ENCODE peak calls at places on chromosomes 6 and 20, in four cellular contexts. H is H9, M is IMR-90, T is trophoblast cell. D is an unnamed sample.

GRCh38 chr20:47133809-47134456 is 222.6 kb downstream of the ZMYND8 start:
- DNase-seq in H (no peak), M (peak), T (peak), D (peak)

GRCh38 chr6:167227984-167228383 is 63.1 kb upstream of the UNC93A start:
- DNase-seq in H (peak), M (no peak), T (no peak), D (peak)

GRCh38 chr20:39885975-39886649 is 802.9 kb downstream of the MAFB start:
- DNase-seq in H (peak), M (peak), T (peak), D (peak)

GRCh38 chr6:61989616-61990015 is 296.4 kb downstream of the KHDRBS2 start:
- DNase-seq in H (no peak), M (no peak), T (no peak), D (peak)

GRCh38 chr20:3277686-3278465 is 38.9 kb upstream of the SLC4A11 start:
- DNase-seq in H (no peak), M (no peak), T (peak), D (peak)

GRCh38 chr6:39203804-39204495 is 25.3 kb downstream of the KCNK5 start:
- DNase-seq in H (peak), M (no peak), T (no peak), D (peak)

GRCh38 chr6:45724027-45724426 is 291.6 kb downstream of the CLIC5 start:
- DNase-seq in H (no peak), M (no peak), T (no peak), D (no peak)

GRCh38 chr6:21800948-21801438 is 207.4 kb downstream of the SOX4 start:
- DNase-seq in H (no peak), M (peak), T (peak), D (peak)

GRCh38 chr6:43979525-43979924 is 147.7 kb downstream of the MRPL14 start:
- DNase-seq in H (no peak), M (no peak), T (no peak), D (no peak)

GRCh38 chr6:47352169-47352568 is 42.5 kb upstream of the TNFRSF21 start:
- DNase-seq in H (no peak), M (no peak), T (no peak), D (peak)

GRCh38 chr6:135212020-135212806 is 31.1 kb downstream of the MYB start:
- DNase-seq in H (no peak), M (peak), T (no peak), D (no peak)

GRCh38 chr6:111995409-111995808 is 58.5 kb upstream of the CCN6 start:
- DNase-seq in H (no peak), M (no peak), T (no peak), D (no peak)

GRCh38 chr6:155399062-155399746 is 56.4 kb downstream of the NOX3 start:
- DNase-seq in H (no peak), M (no peak), T (no peak), D (no peak)

GRCh38 chr6:44166591-44167184 is 8.1 kb downstream of the CAPN11 start:
- DNase-seq in H (peak), M (no peak), T (no peak), D (peak)

GRCh38 chr20:52302736-52303135 is 111.2 kb upstream of the ZFP64 start:
- DNase-seq in H (no peak), M (no peak), T (no peak), D (no peak)

GRCh38 chr6:30615219-30615957 is 1.7 kb downstream of the PPP1R10 start:
- DNase-seq in H (peak), M (peak), T (no peak), D (peak)

GRCh38 chr6:38973178-38974057 is 75.2 kb upstream of the GLP1R start:
- DNase-seq in H (no peak), M (peak), T (peak), D (peak)

GRCh38 chr20:41203660-41204059 is 66.3 kb downstream of the PLCG1 start:
- DNase-seq in H (no peak), M (no peak), T (no peak), D (no peak)

GRCh38 chr20:41205313-41205712 is 68.0 kb downstream of the PLCG1 start:
- DNase-seq in H (no peak), M (no peak), T (no peak), D (no peak)

GRCh38 chr20:41202426-41202825 is 65.1 kb downstream of the PLCG1 start:
- DNase-seq in H (no peak), M (no peak), T (no peak), D (no peak)

GRCh38 chr20:41201760-41202159 is 64.4 kb downstream of the PLCG1 start:
- DNase-seq in H (no peak), M (no peak), T (no peak), D (no peak)

GRCh38 chr20:41204304-41205265 is 67.2 kb downstream of the PLCG1 start:
- DNase-seq in H (no peak), M (no peak), T (peak), D (no peak)
- H3K23ac ChIP-seq in H (no peak), M (no peak), T (peak), D (no peak)

GRCh38 chr6:169935348-169935718 is 183.9 kb downstream of the ERMARD start:
- DNase-seq in H (no peak), M (no peak), T (no peak), D (peak)

GRCh38 chr6:169933251-169933821 is 181.9 kb downstream of the ERMARD start:
- DNase-seq in H (no peak), M (no peak), T (no peak), D (no peak)

GRCh38 chr6:169932491-169932890 is 181.1 kb downstream of the ERMARD start:
- DNase-seq in H (no peak), M (no peak), T (no peak), D (no peak)

GRCh38 chr6:169934699-169935347 is 183.4 kb downstream of the ERMARD start:
- DNase-seq in H (no peak), M (no peak), T (no peak), D (no peak)

DNA sequence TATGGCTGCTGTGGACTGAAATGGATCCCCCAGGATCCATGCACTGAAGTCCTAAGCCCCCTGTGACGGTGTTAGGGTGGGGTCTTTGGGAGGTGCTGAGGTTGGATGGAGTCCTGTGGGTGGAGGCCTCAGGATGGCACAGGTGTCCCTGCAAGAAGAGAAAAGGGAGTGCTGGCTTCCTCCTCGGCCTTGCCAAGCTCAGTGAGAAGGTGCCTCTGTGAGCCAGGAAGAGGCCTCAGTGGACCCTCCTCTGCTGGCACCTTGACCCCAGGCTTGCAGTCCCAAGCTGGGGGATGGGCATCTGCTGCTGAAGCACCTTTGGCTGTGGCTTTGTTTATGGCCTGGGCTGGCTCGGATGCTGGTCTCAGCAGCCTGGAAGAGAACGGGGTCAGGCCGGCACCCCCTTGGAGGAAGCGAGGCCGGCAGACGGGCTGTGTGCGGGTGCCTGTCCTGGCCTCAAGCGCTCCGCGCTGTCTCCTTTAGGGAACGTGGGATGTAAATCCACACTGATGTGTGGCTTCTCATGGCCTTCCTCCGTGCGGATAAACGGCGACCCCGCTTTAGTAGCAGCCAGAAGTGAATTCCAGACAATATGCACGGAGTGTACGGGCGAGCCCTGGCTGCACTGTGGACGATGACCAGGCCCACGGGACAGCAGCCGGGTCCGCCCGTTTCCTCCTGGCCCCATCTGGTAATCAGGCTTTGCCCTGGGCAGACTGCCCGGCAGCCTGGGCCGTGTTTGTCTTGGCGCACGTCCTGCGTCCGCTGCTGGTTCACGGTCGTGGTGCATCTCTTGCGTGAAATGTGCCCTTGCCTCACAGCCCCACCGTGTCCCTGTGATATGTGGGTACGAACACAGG is 182.6 kb downstream of the ERMARD start:
- DNase-seq in H (no peak), M (no peak), T (no peak), D (no peak)
- H3K23ac ChIP-seq in H (no peak), M (no peak), T (no peak), D (peak)

DNA sequence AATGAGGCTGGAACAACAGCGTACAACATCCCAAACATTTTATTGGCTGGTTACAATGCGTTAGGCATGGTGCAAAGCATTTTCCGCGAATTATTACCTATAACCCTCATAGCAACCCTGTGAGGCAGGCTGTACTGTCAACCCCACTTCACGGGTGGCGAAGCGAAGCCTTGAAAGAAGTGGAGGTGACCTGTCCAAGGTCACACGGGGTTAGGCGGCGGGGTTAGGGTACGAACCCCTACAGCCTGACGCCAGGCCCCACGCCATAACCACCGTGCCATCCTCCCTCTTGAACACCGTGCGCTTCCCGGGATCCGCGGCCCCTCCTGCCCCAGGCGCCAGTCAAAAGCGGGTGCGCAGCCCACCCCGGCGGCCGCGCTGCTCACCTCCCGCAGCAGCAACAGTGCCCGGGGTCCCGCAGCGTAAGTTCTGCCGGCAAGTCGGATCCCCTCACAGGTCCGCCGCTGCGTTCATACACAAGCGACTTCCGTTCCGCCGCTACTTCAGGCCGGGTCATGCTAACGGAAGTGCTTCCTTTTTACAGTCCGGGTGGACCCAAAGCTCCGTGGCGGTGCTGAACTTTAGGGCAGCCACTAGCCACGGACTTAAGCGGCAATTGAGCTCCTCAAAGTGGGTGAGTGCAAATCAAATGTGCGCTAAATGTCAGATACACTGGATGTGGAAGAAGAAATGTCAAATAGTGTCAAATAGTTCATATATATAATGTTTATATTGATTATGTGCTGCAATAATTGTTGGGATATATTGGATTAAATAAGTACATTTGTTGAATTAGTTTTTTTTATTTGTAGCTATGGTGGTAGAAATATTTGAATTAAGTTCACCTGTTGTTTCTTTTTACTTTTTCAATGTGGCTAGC is at the start of gene CDK5RAP1:
- DNase-seq in H (peak), M (peak), T (peak), D (peak)
- H3K23ac ChIP-seq in H (no peak), M (peak), T (no peak), D (no peak)

GRCh38 chr20:62952373-62953166 is at the start of gene SLC17A9:
- DNase-seq in H (peak), M (peak), T (peak), D (peak)
- H3K23ac ChIP-seq in H (no peak), M (peak), T (no peak), D (peak)

GRCh38 chr6:149566372-149567193 is at the start of gene GINM1:
- DNase-seq in H (peak), M (peak), T (peak), D (peak)
- H3K23ac ChIP-seq in H (no peak), M (peak), T (no peak), D (peak)

DNA sequence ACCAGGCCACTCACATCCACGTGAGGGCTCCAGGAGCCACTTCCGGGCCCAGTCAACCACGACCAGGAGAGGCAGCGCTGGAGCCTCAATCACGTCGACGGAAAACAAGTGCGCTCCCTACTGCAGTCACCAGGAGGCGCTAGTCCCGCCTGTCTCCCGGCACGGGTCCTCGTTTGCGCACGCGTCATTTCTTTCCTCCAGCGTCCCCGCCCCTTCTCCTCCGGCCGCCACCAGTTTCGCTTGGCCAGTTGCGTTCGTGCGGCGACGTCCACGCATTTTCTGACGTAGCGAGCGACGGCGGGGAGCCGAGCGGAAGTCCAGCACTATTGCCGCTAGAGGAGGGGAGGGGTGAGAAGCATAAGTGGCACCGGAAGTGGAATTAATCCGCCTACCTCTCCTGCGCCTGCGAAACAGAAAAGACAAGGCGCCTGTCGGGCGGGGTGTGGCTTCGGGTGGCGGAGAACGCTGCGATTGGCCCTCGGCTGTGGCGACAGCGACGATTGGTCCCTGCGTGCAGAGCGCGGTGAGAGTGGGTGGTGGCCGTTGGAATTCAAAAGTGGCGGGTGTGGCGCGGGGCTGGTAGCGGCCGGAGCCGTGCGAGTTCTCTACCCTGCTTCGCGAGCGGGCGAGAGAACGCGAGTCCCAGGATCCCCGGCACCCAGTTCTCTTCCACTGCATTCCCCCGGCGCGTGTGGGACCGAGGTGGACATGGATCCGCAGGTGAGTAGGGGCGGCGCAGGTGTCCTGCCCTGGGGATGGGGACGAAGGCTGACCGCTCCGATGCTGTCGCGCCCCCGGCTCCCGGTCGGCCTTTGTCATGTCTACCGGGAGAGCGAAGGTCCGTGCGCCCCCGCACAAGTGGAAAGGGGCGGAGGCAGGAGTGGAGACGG is at the start of gene KIFC1:
- DNase-seq in H (peak), M (peak), T (peak), D (peak)
- H3K23ac ChIP-seq in H (no peak), M (peak), T (no peak), D (peak)

DNA sequence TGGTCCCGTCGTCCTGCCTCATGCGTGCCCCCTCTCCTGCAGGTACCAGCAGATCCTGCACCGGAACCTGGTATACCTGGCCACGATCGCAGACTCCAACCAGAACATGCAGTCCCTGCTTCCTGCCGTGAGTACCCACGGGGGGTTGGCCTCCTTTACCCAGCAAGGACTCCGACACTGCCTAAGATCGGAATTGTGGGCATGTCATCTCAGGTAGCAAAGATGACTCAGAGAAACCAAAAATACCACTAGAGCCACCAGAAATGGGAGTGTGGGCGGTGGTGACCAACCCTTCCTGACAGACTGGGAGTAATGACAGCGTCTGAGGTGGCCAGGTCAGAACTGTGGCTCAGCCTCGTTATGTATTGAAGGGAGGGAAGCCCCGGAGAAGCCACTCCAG is 16.3 kb downstream of the SS18L1 start:
- DNase-seq in H (no peak), M (peak), T (no peak), D (no peak)
- H3K23ac ChIP-seq in H (no peak), M (peak), T (no peak), D (no peak)

GRCh38 chr20:17624070-17624469 is 54.2 kb downstream of the DSTN start:
- DNase-seq in H (no peak), M (no peak), T (no peak), D (no peak)
- H3K23ac ChIP-seq in H (no peak), M (no peak), T (no peak), D (no peak)